ENCODE peak calls at places on chromosomes 13 and 19, in eight cellular contexts. One of them, this sample, is unnamed.
A peak's percentile ranks its signal among the peaks of the same experiment; 100 is the strongest.

GRCh38 chr13:103431880-103432279 is 365.7 kb upstream of the SLC10A2 start:
- DNase-seq in aorta: no peak
- DNase-seq in tibial nerve: no peak
- DNase-seq in breast epithelium: no peak
- DNase-seq in left ventricle myocardium inferior: no peak
- DNase-seq in CD8-positive, alpha-beta T cell: no peak
- DNase-seq in upper lobe of right lung: no peak
- DNase-seq in IMR-90: no peak
- DNase-seq in this sample: no peak

GRCh38 chr13:30866692-30867669 is 39.1 kb upstream of the MEDAG start:
- DNase-seq in CD8-positive, alpha-beta T cell: no peak
- DNase-seq in breast epithelium: no peak
- DNase-seq in aorta: no peak
- DNase-seq in left ventricle myocardium inferior: no peak
- DNase-seq in IMR-90: no peak
- DNase-seq in upper lobe of right lung: no peak
- DNase-seq in tibial nerve: no peak
- DNase-seq in this sample: no peak

GRCh38 chr19:49413348-49413747 is 9.9 kb downstream of the PTH2 start:
- DNase-seq in aorta: no peak
- DNase-seq in upper lobe of right lung: no peak
- DNase-seq in IMR-90: peak; percentile 31
- DNase-seq in left ventricle myocardium inferior: no peak
- DNase-seq in breast epithelium: no peak
- DNase-seq in tibial nerve: no peak
- DNase-seq in CD8-positive, alpha-beta T cell: no peak
- DNase-seq in this sample: no peak

GRCh38 chr19:4645718-4646117 is 6.4 kb downstream of the TNFAIP8L1 start:
- DNase-seq in breast epithelium: no peak
- DNase-seq in upper lobe of right lung: no peak
- DNase-seq in aorta: no peak
- DNase-seq in CD8-positive, alpha-beta T cell: no peak
- DNase-seq in IMR-90: no peak
- DNase-seq in tibial nerve: no peak
- DNase-seq in left ventricle myocardium inferior: no peak
- DNase-seq in this sample: no peak

GRCh38 chr19:55486043-55486970 is 1.3 kb downstream of the NAT14 start:
- DNase-seq in CD8-positive, alpha-beta T cell: no peak
- DNase-seq in aorta: no peak
- DNase-seq in breast epithelium: no peak
- DNase-seq in upper lobe of right lung: no peak
- DNase-seq in IMR-90: no peak
- DNase-seq in tibial nerve: no peak
- DNase-seq in left ventricle myocardium inferior: no peak
- DNase-seq in this sample: no peak

GRCh38 chr13:71156550-71156949 is 710.5 kb downstream of the DACH1 start:
- DNase-seq in CD8-positive, alpha-beta T cell: no peak
- DNase-seq in aorta: no peak
- DNase-seq in upper lobe of right lung: no peak
- DNase-seq in tibial nerve: no peak
- DNase-seq in left ventricle myocardium inferior: no peak
- DNase-seq in IMR-90: no peak
- DNase-seq in breast epithelium: no peak
- DNase-seq in this sample: no peak

GRCh38 chr13:113835461-113836274 is 28.2 kb downstream of the GAS6 start:
- DNase-seq in breast epithelium: no peak
- DNase-seq in IMR-90: peak; percentile 79
- DNase-seq in left ventricle myocardium inferior: peak; percentile 14
- DNase-seq in tibial nerve: no peak
- DNase-seq in CD8-positive, alpha-beta T cell: no peak
- DNase-seq in aorta: no peak
- DNase-seq in upper lobe of right lung: no peak
- DNase-seq in this sample: no peak

GRCh38 chr13:97278395-97279078 is 56.4 kb downstream of the MBNL2 start:
- DNase-seq in left ventricle myocardium inferior: no peak
- DNase-seq in aorta: no peak
- DNase-seq in tibial nerve: no peak
- DNase-seq in CD8-positive, alpha-beta T cell: no peak
- DNase-seq in IMR-90: no peak
- DNase-seq in upper lobe of right lung: no peak
- DNase-seq in breast epithelium: no peak
- DNase-seq in this sample: no peak

DNA sequence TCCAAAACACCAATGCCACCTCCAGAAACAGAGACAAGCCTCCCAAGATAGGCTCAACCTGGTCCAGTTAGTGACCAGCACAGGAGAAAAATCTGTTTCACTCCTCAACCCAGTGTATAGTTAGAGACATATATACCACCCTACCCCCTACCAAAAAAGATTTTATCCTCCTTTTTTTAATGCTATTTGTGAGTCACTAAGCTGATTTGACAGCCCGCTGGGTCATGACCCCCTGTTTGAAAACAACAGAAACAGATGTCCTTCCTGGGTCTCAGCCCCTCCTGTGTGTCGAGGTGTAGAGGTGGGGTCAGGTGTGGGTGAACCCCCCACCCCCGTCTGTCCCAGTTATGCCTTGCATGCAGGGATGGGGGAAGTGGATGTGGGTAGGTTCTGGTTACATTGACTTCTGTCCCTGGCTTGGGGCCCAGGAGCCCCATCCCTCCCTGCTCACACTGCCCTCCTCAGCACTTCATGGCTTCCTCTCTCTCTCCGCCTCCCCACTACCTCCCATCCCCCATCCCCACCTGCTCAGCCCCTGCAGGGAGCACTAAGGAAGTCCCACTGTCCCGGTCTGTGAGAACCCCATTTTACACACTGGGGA is 14.0 kb upstream of the TOMM40 start:
- DNase-seq in breast epithelium: no peak
- DNase-seq in aorta: no peak
- DNase-seq in upper lobe of right lung: no peak
- DNase-seq in IMR-90: no peak
- DNase-seq in tibial nerve: no peak
- DNase-seq in CD8-positive, alpha-beta T cell: no peak
- DNase-seq in left ventricle myocardium inferior: no peak
- DNase-seq in this sample: no peak
- H3K36me3 ChIP-seq in breast epithelium: no peaks in the 10 kb centered on the region
- H3K36me3 ChIP-seq in aorta: peaks cover 7% of the 10 kb centered on the region
- H3K36me3 ChIP-seq in upper lobe of right lung: peaks cover 56% of the 10 kb centered on the region
- H3K36me3 ChIP-seq in IMR-90: peaks cover 78% of the 10 kb centered on the region
- H3K36me3 ChIP-seq in tibial nerve: peaks cover 88% of the 10 kb centered on the region
- H3K36me3 ChIP-seq in CD8-positive, alpha-beta T cell: no peaks in the 10 kb centered on the region
- H3K36me3 ChIP-seq in left ventricle myocardium inferior: peaks cover 70% of the 10 kb centered on the region
- H3K36me3 ChIP-seq in this sample: no peaks in the 10 kb centered on the region

DNA sequence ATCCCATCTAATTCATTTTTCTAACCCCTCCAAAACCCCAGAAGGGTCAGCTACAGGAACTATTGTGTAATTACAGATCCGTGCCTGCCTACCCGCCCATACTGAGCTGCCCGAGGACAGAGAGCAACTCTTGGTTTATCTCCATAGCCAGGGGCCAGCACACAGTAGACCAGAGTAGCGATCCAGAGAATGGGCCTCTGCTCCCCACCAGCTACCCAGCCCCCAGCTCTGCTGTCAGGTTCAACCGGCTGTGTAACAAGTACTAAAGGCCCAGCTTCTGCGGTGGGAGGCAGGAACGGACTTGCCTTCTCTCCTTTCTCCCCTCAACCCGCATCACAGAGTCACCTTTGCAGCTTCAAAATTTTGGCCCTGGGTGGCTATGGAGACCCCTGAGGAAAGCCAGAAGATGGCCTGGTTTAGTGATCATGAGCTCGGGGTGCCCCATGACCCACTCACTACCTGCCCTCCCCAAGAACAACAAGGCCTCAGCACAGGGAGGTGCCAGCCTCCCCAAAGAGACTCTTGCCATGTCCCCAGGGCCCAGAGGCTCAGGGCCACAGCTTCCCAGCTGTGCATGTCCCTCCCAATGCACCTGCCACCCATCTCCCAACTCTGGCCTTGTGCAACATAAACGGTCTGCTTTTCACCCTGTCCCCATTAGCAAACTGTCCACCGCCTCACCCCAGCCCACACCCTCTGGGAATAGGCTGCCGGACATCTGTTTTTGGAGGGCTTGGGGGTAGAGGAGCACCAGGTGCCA is 5.7 kb downstream of the CALM3 start:
- DNase-seq in IMR-90: no peak
- DNase-seq in tibial nerve: no peak
- DNase-seq in aorta: peak; percentile 37
- DNase-seq in upper lobe of right lung: peak; percentile 32
- DNase-seq in CD8-positive, alpha-beta T cell: no peak
- DNase-seq in breast epithelium: no peak
- DNase-seq in left ventricle myocardium inferior: no peak
- DNase-seq in this sample: no peak
- H3K4me1 ChIP-seq in IMR-90: peaks cover 15% of the 10 kb centered on the region
- H3K4me1 ChIP-seq in tibial nerve: no peaks in the 10 kb centered on the region
- H3K4me1 ChIP-seq in aorta: peaks cover 4% of the 10 kb centered on the region
- H3K4me1 ChIP-seq in upper lobe of right lung: peaks cover 27% of the 10 kb centered on the region
- H3K4me1 ChIP-seq in CD8-positive, alpha-beta T cell: peaks cover 48% of the 10 kb centered on the region
- H3K4me1 ChIP-seq in breast epithelium: peaks cover 20% of the 10 kb centered on the region
- H3K4me1 ChIP-seq in left ventricle myocardium inferior: peaks cover 56% of the 10 kb centered on the region
- H3K4me1 ChIP-seq in this sample: peaks cover 31% of the 10 kb centered on the region

GRCh38 chr19:47505506-47505905 is 9.4 kb downstream of the NAPA start:
- DNase-seq in IMR-90: no peak
- DNase-seq in breast epithelium: no peak
- DNase-seq in left ventricle myocardium inferior: no peak
- DNase-seq in tibial nerve: no peak
- DNase-seq in aorta: no peak
- DNase-seq in upper lobe of right lung: no peak
- DNase-seq in CD8-positive, alpha-beta T cell: no peak
- DNase-seq in this sample: no peak

GRCh38 chr19:47508721-47509120 is 6.1 kb downstream of the NAPA start:
- DNase-seq in CD8-positive, alpha-beta T cell: no peak
- DNase-seq in tibial nerve: no peak
- DNase-seq in breast epithelium: no peak
- DNase-seq in IMR-90: no peak
- DNase-seq in upper lobe of right lung: no peak
- DNase-seq in left ventricle myocardium inferior: no peak
- DNase-seq in aorta: no peak
- DNase-seq in this sample: no peak

GRCh38 chr19:47506459-47506858 is 8.4 kb downstream of the NAPA start:
- DNase-seq in IMR-90: no peak
- DNase-seq in upper lobe of right lung: no peak
- DNase-seq in breast epithelium: no peak
- DNase-seq in tibial nerve: no peak
- DNase-seq in aorta: peak; percentile 70
- DNase-seq in CD8-positive, alpha-beta T cell: no peak
- DNase-seq in left ventricle myocardium inferior: no peak
- DNase-seq in this sample: peak; percentile 82

GRCh38 chr19:47507924-47508553 is 6.8 kb downstream of the NAPA start:
- DNase-seq in aorta: no peak
- DNase-seq in CD8-positive, alpha-beta T cell: no peak
- DNase-seq in IMR-90: no peak
- DNase-seq in left ventricle myocardium inferior: no peak
- DNase-seq in tibial nerve: no peak
- DNase-seq in breast epithelium: no peak
- DNase-seq in upper lobe of right lung: no peak
- DNase-seq in this sample: peak; percentile 43

DNA sequence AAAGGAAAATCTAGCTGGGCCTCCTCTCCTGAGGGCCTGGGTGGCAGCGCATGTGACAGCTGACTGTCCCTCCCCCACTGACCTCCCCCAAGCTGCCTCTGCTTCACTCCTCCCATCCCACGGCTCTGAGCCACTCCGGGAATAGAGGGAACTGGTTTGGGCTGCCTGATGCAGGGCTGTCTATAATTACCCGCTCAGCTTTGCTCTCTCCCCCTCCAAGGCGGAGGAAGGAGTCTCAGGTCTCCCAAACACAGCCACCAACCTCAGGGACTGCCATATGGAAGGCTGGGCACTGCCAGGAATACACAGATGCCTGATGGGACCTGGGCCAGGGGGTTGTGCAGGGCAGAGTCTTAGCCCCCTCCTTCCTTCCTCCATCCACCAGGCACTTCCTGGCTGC is 7.8 kb downstream of the NAPA start:
- DNase-seq in IMR-90: no peak
- DNase-seq in tibial nerve: no peak
- DNase-seq in aorta: no peak
- DNase-seq in CD8-positive, alpha-beta T cell: no peak
- DNase-seq in breast epithelium: peak; percentile 62
- DNase-seq in left ventricle myocardium inferior: no peak
- DNase-seq in upper lobe of right lung: no peak
- DNase-seq in this sample: no peak
- H3K36me3 ChIP-seq in IMR-90: peaks cover 11% of the 10 kb centered on the region
- H3K36me3 ChIP-seq in tibial nerve: peaks cover 33% of the 10 kb centered on the region
- H3K36me3 ChIP-seq in aorta: no peaks in the 10 kb centered on the region
- H3K36me3 ChIP-seq in CD8-positive, alpha-beta T cell: peaks cover 24% of the 10 kb centered on the region
- H3K36me3 ChIP-seq in breast epithelium: no peaks in the 10 kb centered on the region
- H3K36me3 ChIP-seq in left ventricle myocardium inferior: peaks cover 22% of the 10 kb centered on the region
- H3K36me3 ChIP-seq in upper lobe of right lung: peaks cover 39% of the 10 kb centered on the region
- H3K36me3 ChIP-seq in this sample: peaks cover 20% of the 10 kb centered on the region

DNA sequence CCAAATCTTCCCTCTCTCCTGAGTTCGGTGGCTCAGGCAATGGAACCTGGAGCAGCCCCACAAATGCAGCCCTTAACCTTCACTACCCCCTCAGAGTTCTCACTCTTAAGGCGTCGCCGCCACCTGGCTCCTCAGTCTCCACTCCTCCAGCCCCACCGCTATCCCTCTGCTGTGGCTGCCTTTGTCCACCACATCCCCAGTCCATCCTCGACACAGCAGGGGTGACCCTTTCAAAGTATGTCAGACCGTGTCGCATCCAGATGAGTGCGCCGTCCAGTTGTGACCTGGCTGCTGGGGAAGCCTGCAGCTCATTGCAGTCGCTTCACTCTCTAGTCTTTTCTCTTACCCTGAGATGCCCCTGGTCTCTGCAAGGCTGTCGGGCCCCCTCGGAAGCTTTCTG is 1.0 kb downstream of the SPPL2B start:
- DNase-seq in breast epithelium: no peak
- DNase-seq in left ventricle myocardium inferior: no peak
- DNase-seq in CD8-positive, alpha-beta T cell: no peak
- DNase-seq in IMR-90: no peak
- DNase-seq in aorta: no peak
- DNase-seq in upper lobe of right lung: no peak
- DNase-seq in tibial nerve: no peak
- DNase-seq in this sample: no peak
- H3K4me1 ChIP-seq in breast epithelium: peaks cover 15% of the 10 kb centered on the region
- H3K4me1 ChIP-seq in left ventricle myocardium inferior: peaks cover 74% of the 10 kb centered on the region
- H3K4me1 ChIP-seq in CD8-positive, alpha-beta T cell: peaks cover 68% of the 10 kb centered on the region
- H3K4me1 ChIP-seq in IMR-90: peaks cover 4% of the 10 kb centered on the region
- H3K4me1 ChIP-seq in aorta: no peaks in the 10 kb centered on the region
- H3K4me1 ChIP-seq in upper lobe of right lung: peaks cover 31% of the 10 kb centered on the region
- H3K4me1 ChIP-seq in tibial nerve: no peaks in the 10 kb centered on the region
- H3K4me1 ChIP-seq in this sample: peaks cover 58% of the 10 kb centered on the region

GRCh38 chr19:54152878-54153524 is 6.5 kb downstream of the LENG1 start:
- DNase-seq in CD8-positive, alpha-beta T cell: no peak
- DNase-seq in upper lobe of right lung: no peak
- DNase-seq in tibial nerve: no peak
- DNase-seq in left ventricle myocardium inferior: no peak
- DNase-seq in aorta: no peak
- DNase-seq in breast epithelium: no peak
- DNase-seq in IMR-90: no peak
- DNase-seq in this sample: no peak
- H3K36me3 ChIP-seq in CD8-positive, alpha-beta T cell: peaks cover 74% of the 10 kb centered on the region
- H3K36me3 ChIP-seq in upper lobe of right lung: peaks cover 98% of the 10 kb centered on the region
- H3K36me3 ChIP-seq in tibial nerve: peaks cover 100% of the 10 kb centered on the region
- H3K36me3 ChIP-seq in left ventricle myocardium inferior: peaks cover 100% of the 10 kb centered on the region
- H3K36me3 ChIP-seq in aorta: peaks cover 11% of the 10 kb centered on the region
- H3K36me3 ChIP-seq in breast epithelium: peaks cover 4% of the 10 kb centered on the region
- H3K36me3 ChIP-seq in IMR-90: peaks cover 73% of the 10 kb centered on the region
- H3K36me3 ChIP-seq in this sample: no peaks in the 10 kb centered on the region